ENCODE peak calls at places on chromosomes 12 and 14, in nine cellular contexts. One of them, this sample, is unnamed.

GRCh38 chr12:133130808-133131128 is 341 bp downstream of the ZNF10 start:
- DNase-seq in AG10803: no peak
- DNase-seq in activated T-helper 1 cell treated with Interleukin-2 at 50 U/mL for 16 hours: no peak
- DNase-seq in RWPE1: no peak
- DNase-seq in CD8-positive, alpha-beta memory T cell: no peak
- DNase-seq in Peyer's patch: no peak
- DNase-seq in tibial nerve: no peak
- DNase-seq in fibroblast of lung: no peak
- DNase-seq in activated CD8-positive, alpha-beta T cell treated with anti-CD3 and anti-CD28 coated beads, Interleukin-2, amount 10 ng/mL, durations not matched to agents 7 days and 5 days: peak
- DNase-seq in this sample: no peak

GRCh38 chr14:75435473-75435872 is 7.7 kb downstream of the JDP2 start:
- DNase-seq in AG10803: no peak
- DNase-seq in activated T-helper 1 cell treated with Interleukin-2 at 50 U/mL for 16 hours: no peak
- DNase-seq in RWPE1: no peak
- DNase-seq in CD8-positive, alpha-beta memory T cell: no peak
- DNase-seq in Peyer's patch: no peak
- DNase-seq in tibial nerve: no peak
- DNase-seq in fibroblast of lung: no peak
- DNase-seq in activated CD8-positive, alpha-beta T cell treated with anti-CD3 and anti-CD28 coated beads, Interleukin-2, amount 10 ng/mL, durations not matched to agents 7 days and 5 days: peak
- DNase-seq in this sample: no peak

GRCh38 chr12:58922849-58923248 is 2.5 kb upstream of the LRIG3 start:
- DNase-seq in AG10803: no peak
- DNase-seq in activated T-helper 1 cell treated with Interleukin-2 at 50 U/mL for 16 hours: no peak
- DNase-seq in RWPE1: no peak
- DNase-seq in CD8-positive, alpha-beta memory T cell: no peak
- DNase-seq in Peyer's patch: no peak
- DNase-seq in tibial nerve: no peak
- DNase-seq in fibroblast of lung: peak
- DNase-seq in activated CD8-positive, alpha-beta T cell treated with anti-CD3 and anti-CD28 coated beads, Interleukin-2, amount 10 ng/mL, durations not matched to agents 7 days and 5 days: no peak
- DNase-seq in this sample: no peak

GRCh38 chr14:52025952-52026510 is 36.7 kb downstream of the RTRAF start:
- DNase-seq in AG10803: peak
- DNase-seq in activated T-helper 1 cell treated with Interleukin-2 at 50 U/mL for 16 hours: no peak
- DNase-seq in RWPE1: no peak
- DNase-seq in CD8-positive, alpha-beta memory T cell: no peak
- DNase-seq in Peyer's patch: no peak
- DNase-seq in tibial nerve: no peak
- DNase-seq in fibroblast of lung: peak
- DNase-seq in activated CD8-positive, alpha-beta T cell treated with anti-CD3 and anti-CD28 coated beads, Interleukin-2, amount 10 ng/mL, durations not matched to agents 7 days and 5 days: no peak
- DNase-seq in this sample: no peak

GRCh38 chr12:57215668-57216013 is 953 bp upstream of the NXPH4 start:
- DNase-seq in AG10803: peak
- DNase-seq in activated T-helper 1 cell treated with Interleukin-2 at 50 U/mL for 16 hours: no peak
- DNase-seq in RWPE1: no peak
- DNase-seq in CD8-positive, alpha-beta memory T cell: peak
- DNase-seq in Peyer's patch: no peak
- DNase-seq in tibial nerve: no peak
- DNase-seq in fibroblast of lung: peak
- DNase-seq in activated CD8-positive, alpha-beta T cell treated with anti-CD3 and anti-CD28 coated beads, Interleukin-2, amount 10 ng/mL, durations not matched to agents 7 days and 5 days: peak
- DNase-seq in this sample: peak

GRCh38 chr14:100761481-100761880 is 34.8 kb downstream of the DLK1 start:
- DNase-seq in AG10803: peak
- DNase-seq in activated T-helper 1 cell treated with Interleukin-2 at 50 U/mL for 16 hours: no peak
- DNase-seq in RWPE1: peak
- DNase-seq in CD8-positive, alpha-beta memory T cell: no peak
- DNase-seq in Peyer's patch: no peak
- DNase-seq in tibial nerve: no peak
- DNase-seq in fibroblast of lung: peak
- DNase-seq in activated CD8-positive, alpha-beta T cell treated with anti-CD3 and anti-CD28 coated beads, Interleukin-2, amount 10 ng/mL, durations not matched to agents 7 days and 5 days: no peak
- DNase-seq in this sample: peak

GRCh38 chr14:104446611-104447010 is 133.0 kb upstream of the C14orf180 start:
- DNase-seq in AG10803: no peak
- DNase-seq in activated T-helper 1 cell treated with Interleukin-2 at 50 U/mL for 16 hours: no peak
- DNase-seq in RWPE1: no peak
- DNase-seq in CD8-positive, alpha-beta memory T cell: no peak
- DNase-seq in Peyer's patch: no peak
- DNase-seq in tibial nerve: no peak
- DNase-seq in fibroblast of lung: no peak
- DNase-seq in activated CD8-positive, alpha-beta T cell treated with anti-CD3 and anti-CD28 coated beads, Interleukin-2, amount 10 ng/mL, durations not matched to agents 7 days and 5 days: no peak
- DNase-seq in this sample: no peak

GRCh38 chr14:99395904-99396530 is 84.6 kb downstream of the SETD3 start:
- DNase-seq in AG10803: peak
- DNase-seq in activated T-helper 1 cell treated with Interleukin-2 at 50 U/mL for 16 hours: peak
- DNase-seq in RWPE1: peak
- DNase-seq in CD8-positive, alpha-beta memory T cell: peak
- DNase-seq in Peyer's patch: no peak
- DNase-seq in tibial nerve: no peak
- DNase-seq in fibroblast of lung: peak
- DNase-seq in activated CD8-positive, alpha-beta T cell treated with anti-CD3 and anti-CD28 coated beads, Interleukin-2, amount 10 ng/mL, durations not matched to agents 7 days and 5 days: peak
- DNase-seq in this sample: no peak

GRCh38 chr12:23204933-23205778 is 580.2 kb downstream of the ETNK1 start:
- DNase-seq in AG10803: peak
- DNase-seq in activated T-helper 1 cell treated with Interleukin-2 at 50 U/mL for 16 hours: no peak
- DNase-seq in RWPE1: peak
- DNase-seq in CD8-positive, alpha-beta memory T cell: no peak
- DNase-seq in Peyer's patch: no peak
- DNase-seq in tibial nerve: no peak
- DNase-seq in fibroblast of lung: peak
- DNase-seq in activated CD8-positive, alpha-beta T cell treated with anti-CD3 and anti-CD28 coated beads, Interleukin-2, amount 10 ng/mL, durations not matched to agents 7 days and 5 days: peak
- DNase-seq in this sample: peak

GRCh38 chr14:96051231-96051630 is 12.1 kb downstream of the C14orf132 start:
- DNase-seq in AG10803: no peak
- DNase-seq in activated T-helper 1 cell treated with Interleukin-2 at 50 U/mL for 16 hours: no peak
- DNase-seq in RWPE1: no peak
- DNase-seq in CD8-positive, alpha-beta memory T cell: no peak
- DNase-seq in Peyer's patch: no peak
- DNase-seq in tibial nerve: no peak
- DNase-seq in fibroblast of lung: no peak
- DNase-seq in activated CD8-positive, alpha-beta T cell treated with anti-CD3 and anti-CD28 coated beads, Interleukin-2, amount 10 ng/mL, durations not matched to agents 7 days and 5 days: no peak
- DNase-seq in this sample: no peak

This sample was measured in OCI-M1.